ENCODE peak calls at places on chromosomes 6 and 20, in six cellular contexts. Y is GM06990, J is upper lobe of right lung, M is neural progenitor cell, I is endothelial cell, W is nephron progenitor cell. L is an unnamed sample.

GRCh38 chr6:105616521-105616920 is 213.6 kb upstream of the PREP start:
- DNase-seq in I (no peak), J (no peak), Y (no peak), M (no peak), W (no peak), L (peak)

GRCh38 chr6:82988904-82989303 is 76.7 kb downstream of the UBE3D start:
- DNase-seq in W (peak), J (no peak), I (no peak), Y (no peak), M (no peak), L (peak)

GRCh38 chr6:71733970-71734899 is 152.1 kb upstream of the RIMS1 start:
- DNase-seq in W (no peak), J (no peak), I (no peak), Y (no peak), M (no peak), L (no peak)

GRCh38 chr20:57061058-57061900 is 205.2 kb downstream of the BMP7 start:
- DNase-seq in Y (no peak), I (peak), M (peak), J (peak), W (peak), L (peak)

GRCh38 chr6:166952567-166953464 is 3.5 kb downstream of the RNASET2 start:
- DNase-seq in I (no peak), Y (no peak), W (no peak), J (no peak), M (no peak), L (no peak)

GRCh38 chr20:34274694-34275093 is 28.5 kb downstream of the AHCY start:
- DNase-seq in I (no peak), W (no peak), J (no peak), M (no peak), Y (no peak), L (no peak)

GRCh38 chr6:31763617-31763940 is 1.1 kb downstream of the SAPCD1 start:
- DNase-seq in M (peak), I (no peak), Y (no peak), J (no peak), W (no peak), L (no peak)

GRCh38 chr6:3729603-3730344 is 21.7 kb downstream of the PXDC1 start:
- DNase-seq in M (no peak), I (no peak), Y (no peak), W (no peak), J (no peak), L (no peak)

GRCh38 chr6:143744593-143745151 is 66.9 kb downstream of the PHACTR2 start:
- DNase-seq in Y (no peak), J (no peak), W (no peak), I (no peak), M (no peak), L (no peak)

GRCh38 chr6:68632620-68633195 is 2.4 kb upstream of the ADGRB3 start:
- DNase-seq in I (no peak), M (no peak), Y (no peak), W (no peak), J (no peak), L (no peak)

GRCh38 chr20:63639093-63639860 is 12.4 kb upstream of the GMEB2 start:
- DNase-seq in Y (no peak), M (no peak), J (no peak), W (no peak), I (no peak), L (no peak)

GRCh38 chr6:116928667-116929066 is 51.6 kb downstream of the RFX6 start:
- DNase-seq in M (no peak), I (no peak), J (no peak), W (no peak), Y (no peak), L (no peak)

GRCh38 chr6:30998785-30999184 is 11.5 kb upstream of the MUC22 start:
- DNase-seq in M (no peak), W (no peak), I (no peak), J (no peak), Y (no peak), L (peak)

GRCh38 chr20:63847374-63848002 is 13.8 kb upstream of the ABHD16B start:
- DNase-seq in M (peak), W (peak), J (no peak), I (peak), Y (no peak), L (peak)

GRCh38 chr6:73207221-73207837 is 18.0 kb downstream of the KHDC1L start:
- DNase-seq in Y (no peak), I (no peak), W (no peak), J (no peak), M (no peak), L (no peak)

GRCh38 chr6:99241905-99242534 is 107.5 kb downstream of the FAXC start:
- DNase-seq in I (peak), M (peak), Y (no peak), J (no peak), W (peak), L (peak)

GRCh38 chr6:168093071-168093505 is 14.1 kb upstream of the FRMD1 start:
- DNase-seq in W (no peak), M (no peak), Y (no peak), J (no peak), I (no peak), L (no peak)

GRCh38 chr6:138517635-138518034 is 18.3 kb upstream of the NHSL1 start:
- DNase-seq in I (peak), Y (peak), J (no peak), M (peak), W (no peak), L (peak)

GRCh38 chr20:54028276-54029011 is 42.0 kb downstream of the BCAS1 start:
- DNase-seq in I (no peak), W (no peak), M (no peak), J (no peak), Y (no peak), L (no peak)

GRCh38 chr20:48638546-48638945 is 189.3 kb downstream of the PREX1 start:
- DNase-seq in I (no peak), M (no peak), W (no peak), Y (no peak), J (no peak), L (peak)

GRCh38 chr20:16624106-16624505 is 50.9 kb upstream of the KIF16B start:
- DNase-seq in J (no peak), Y (no peak), W (no peak), M (no peak), I (no peak), L (no peak)

GRCh38 chr6:14791525-14791924 is 454.3 kb upstream of the JARID2 start:
- DNase-seq in Y (no peak), M (no peak), I (no peak), J (no peak), W (no peak), L (peak)

GRCh38 chr20:4769328-4769727 is 47.6 kb downstream of the PRND start:
- DNase-seq in I (no peak), W (no peak), J (no peak), M (no peak), Y (no peak), L (no peak)

GRCh38 chr6:154848580-154848979 is 115.4 kb downstream of the SCAF8 start:
- DNase-seq in Y (no peak), J (no peak), I (no peak), M (no peak), W (no peak), L (peak)

GRCh38 chr6:15800821-15801617 is 138.2 kb upstream of the DTNBP1 start:
- DNase-seq in J (no peak), M (no peak), W (no peak), I (no peak), Y (no peak), L (no peak)

GRCh38 chr6:152127429-152128165 is 320.1 kb downstream of the ESR1 start:
- DNase-seq in Y (no peak), W (no peak), M (no peak), I (no peak), J (no peak), L (no peak)

GRCh38 chr20:2386516-2387179 is 5.9 kb downstream of the TGM6 start:
- DNase-seq in Y (no peak), W (no peak), I (no peak), J (no peak), M (no peak), L (peak)

GRCh38 chr20:58019027-58019849 is 209.2 kb downstream of the ANKRD60 start:
- DNase-seq in M (no peak), J (no peak), Y (no peak), W (no peak), I (no peak), L (peak)

GRCh38 chr20:53581444-53582311 is 12.0 kb downstream of the ZNF217 start:
- DNase-seq in I (no peak), W (no peak), J (peak), M (no peak), Y (peak), L (no peak)

GRCh38 chr20:34110025-34111013 is 1.7 kb downstream of the EIF2S2 start:
- DNase-seq in M (no peak), I (no peak), W (no peak), J (no peak), Y (peak), L (peak)

GRCh38 chr20:11051146-11051545 is 377.3 kb upstream of the JAG1 start:
- DNase-seq in Y (no peak), W (no peak), M (no peak), J (no peak), I (no peak), L (no peak)

GRCh38 chr20:21505161-21505809 is 8.6 kb downstream of the NKX2-2 start:
- DNase-seq in Y (peak), M (peak), J (peak), W (peak), I (peak), L (peak)

GRCh38 chr6:120363429-120363828 is 970.9 kb downstream of the TBC1D32 start:
- DNase-seq in I (no peak), J (no peak), W (peak), Y (no peak), M (peak), L (no peak)

GRCh38 chr6:6808915-6809314 is 220.4 kb downstream of the LY86 start:
- DNase-seq in M (no peak), W (no peak), J (no peak), Y (no peak), I (no peak), L (no peak)

GRCh38 chr6:158232445-158233213 is 64.5 kb downstream of the GTF2H5 start:
- DNase-seq in I (peak), M (peak), J (peak), W (peak), Y (peak), L (peak)

GRCh38 chr6:52729594-52729993 is 33.7 kb downstream of the GSTA2 start:
- DNase-seq in I (no peak), J (no peak), M (no peak), W (no peak), Y (no peak), L (no peak)

GRCh38 chr6:92587521-92587920 is 831.8 kb downstream of the EPHA7 start:
- DNase-seq in Y (no peak), I (no peak), W (no peak), M (no peak), J (no peak), L (no peak)

GRCh38 chr6:92588126-92588525 is 831.2 kb downstream of the EPHA7 start:
- DNase-seq in Y (no peak), I (no peak), M (no peak), J (no peak), W (no peak), L (no peak)

GRCh38 chr6:92589970-92590369 is 829.4 kb downstream of the EPHA7 start:
- DNase-seq in Y (no peak), J (no peak), M (no peak), I (no peak), W (no peak), L (peak)

GRCh38 chr6:92586236-92586977 is 833.0 kb downstream of the EPHA7 start:
- DNase-seq in W (no peak), J (no peak), Y (no peak), I (no peak), M (peak), L (no peak)
- TF ChIP-seq CTCF in W (no peak), J (no peak), Y (no peak), I (no peak), M (no peak), L (no peak)

GRCh38 chr6:149961728-149962425 is 1.9 kb upstream of the ULBP1 start:
- DNase-seq in M (peak), I (peak), J (no peak), W (no peak), Y (no peak), L (no peak)
- TF ChIP-seq CTCF in M (peak), I (no peak), J (no peak), W (peak), Y (peak), L (no peak)

GRCh38 chr6:50936277-50936681 is 117.6 kb downstream of the TFAP2B start:
- DNase-seq in M (peak), W (no peak), I (no peak), J (no peak), Y (no peak), L (peak)
- TF ChIP-seq CTCF in M (no peak), W (no peak), I (no peak), J (no peak), Y (no peak), L (no peak)

GRCh38 chr6:12148841-12149240 is 136.7 kb downstream of the HIVEP1 start:
- DNase-seq in M (no peak), Y (no peak), J (no peak), W (no peak), I (no peak), L (peak)

GRCh38 chr6:12152023-12152960 is 137.9 kb upstream of the EDN1 start:
- DNase-seq in Y (no peak), W (no peak), J (no peak), M (no peak), I (no peak), L (no peak)

GRCh38 chr6:12149944-12150510 is 137.9 kb downstream of the HIVEP1 start:
- DNase-seq in Y (no peak), I (no peak), W (no peak), M (no peak), J (no peak), L (no peak)

GRCh38 chr6:12151433-12151820 is 138.7 kb upstream of the EDN1 start:
- DNase-seq in I (no peak), W (no peak), M (no peak), J (no peak), Y (no peak), L (no peak)

DNA sequence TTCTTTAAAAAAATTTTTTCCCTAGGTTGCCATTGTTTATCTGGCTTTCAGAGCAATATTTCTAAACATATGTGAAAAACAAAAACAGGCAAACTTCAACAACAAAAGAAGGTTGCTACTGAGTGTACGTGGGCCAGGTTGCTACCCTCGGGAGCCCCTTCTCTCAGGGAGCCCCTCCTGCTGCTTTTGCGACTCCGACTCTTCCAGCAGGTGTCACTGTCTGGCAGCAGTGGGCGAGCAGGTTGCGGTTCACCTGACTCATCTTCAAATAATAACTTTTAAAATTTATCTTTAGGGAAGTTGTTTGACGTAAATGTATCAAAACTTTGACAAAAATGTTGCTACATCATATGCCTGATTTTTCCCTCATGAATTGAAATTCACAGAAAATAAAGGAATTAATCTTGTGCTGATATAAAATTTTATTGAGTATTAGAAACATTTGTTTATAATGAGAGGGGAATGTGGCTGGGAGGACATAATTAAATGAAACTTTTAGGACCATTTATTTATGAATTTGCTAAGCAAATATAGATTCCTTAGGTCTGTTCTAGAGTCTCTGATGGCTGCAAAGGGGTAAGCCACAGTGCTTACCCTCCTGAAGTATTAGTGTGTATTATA is 138.8 kb downstream of the HIVEP1 start:
- DNase-seq in W (peak), I (peak), Y (no peak), M (peak), J (peak), L (peak)
- TF ChIP-seq CTCF in W (peak), I (peak), Y (peak), M (peak), J (peak), L (peak)

DNA sequence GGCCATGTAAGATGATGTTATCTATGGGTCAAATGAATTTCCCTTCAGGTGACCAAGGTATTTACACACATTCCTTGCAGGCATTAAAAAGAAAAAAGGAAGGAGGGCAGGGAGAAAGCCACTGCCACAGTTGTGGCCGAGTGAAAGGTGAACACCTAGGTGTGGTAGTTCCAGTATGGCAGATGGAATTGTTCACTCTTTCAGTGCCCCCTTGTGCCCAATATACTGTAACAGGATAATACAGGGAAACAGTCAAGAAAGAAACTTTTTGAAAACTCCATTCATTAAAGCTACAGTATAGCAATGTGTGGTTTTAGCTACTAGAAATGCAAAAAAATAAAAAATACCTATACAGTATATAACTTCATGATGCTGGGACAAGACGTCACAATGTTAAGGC is 52.1 kb downstream of the BMP2 start:
- DNase-seq in W (no peak), J (no peak), M (no peak), I (no peak), Y (no peak), L (peak)
- TF ChIP-seq CTCF in W (no peak), J (peak), M (peak), I (no peak), Y (no peak), L (peak)

DNA sequence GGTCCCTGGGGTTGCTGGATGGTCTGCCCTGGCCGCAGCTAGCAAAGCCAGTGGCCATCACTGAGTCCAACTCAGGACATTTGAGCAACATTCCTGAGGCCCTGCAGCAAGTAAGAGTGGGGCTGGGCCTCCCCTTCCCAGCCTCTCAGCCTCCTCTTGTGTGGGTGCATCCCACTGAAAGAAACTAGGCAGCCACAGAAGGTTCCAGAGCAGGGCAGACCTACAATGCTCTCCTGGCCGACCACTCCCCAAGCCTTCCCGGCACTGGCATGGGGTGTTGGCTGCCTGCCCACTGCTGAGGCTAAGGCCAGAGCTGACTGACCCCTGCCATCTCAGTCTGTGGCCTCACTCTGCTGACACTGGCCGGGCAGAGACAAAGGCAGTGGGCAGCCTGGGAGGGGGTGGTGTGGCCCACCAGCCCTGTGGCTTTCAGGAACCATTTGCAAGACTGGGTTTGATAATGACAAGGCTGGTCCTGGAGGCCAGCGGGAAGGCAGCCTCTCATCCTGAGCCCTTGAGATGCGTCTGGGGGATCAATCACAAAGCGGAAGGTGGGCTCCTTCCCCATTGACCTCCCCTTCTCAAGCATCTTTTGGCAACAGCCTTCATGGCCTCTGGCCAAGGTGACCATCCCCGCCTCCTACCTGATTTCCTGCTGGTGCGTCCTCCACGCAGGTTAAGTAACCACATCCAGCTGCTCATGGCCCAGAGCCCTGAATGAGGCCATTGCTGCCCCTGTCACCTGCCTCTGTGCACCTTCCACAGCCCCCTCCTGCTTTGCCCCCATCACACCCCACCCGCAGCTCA is 9.6 kb downstream of the DLGAP4 start:
- DNase-seq in J (peak), W (no peak), M (no peak), Y (no peak), I (no peak), L (no peak)
- TF ChIP-seq CTCF in J (no peak), W (no peak), M (no peak), Y (no peak), I (no peak), L (no peak)

GRCh38 chr20:32018269-32019155 is 8.3 kb downstream of the CCM2L start:
- DNase-seq in Y (no peak), J (peak), M (peak), W (peak), I (peak), L (no peak)

GRCh38 chr20:32021091-32021490 is 10.9 kb downstream of the CCM2L start:
- DNase-seq in Y (no peak), I (no peak), M (no peak), W (no peak), J (no peak), L (no peak)

GRCh38 chr20:32019563-32020463 is 9.6 kb downstream of the CCM2L start:
- DNase-seq in J (no peak), I (no peak), M (no peak), W (no peak), Y (no peak), L (no peak)

GRCh38 chr20:32019156-32019510 is 8.9 kb downstream of the CCM2L start:
- DNase-seq in Y (no peak), J (no peak), W (peak), M (peak), I (peak), L (no peak)

DNA sequence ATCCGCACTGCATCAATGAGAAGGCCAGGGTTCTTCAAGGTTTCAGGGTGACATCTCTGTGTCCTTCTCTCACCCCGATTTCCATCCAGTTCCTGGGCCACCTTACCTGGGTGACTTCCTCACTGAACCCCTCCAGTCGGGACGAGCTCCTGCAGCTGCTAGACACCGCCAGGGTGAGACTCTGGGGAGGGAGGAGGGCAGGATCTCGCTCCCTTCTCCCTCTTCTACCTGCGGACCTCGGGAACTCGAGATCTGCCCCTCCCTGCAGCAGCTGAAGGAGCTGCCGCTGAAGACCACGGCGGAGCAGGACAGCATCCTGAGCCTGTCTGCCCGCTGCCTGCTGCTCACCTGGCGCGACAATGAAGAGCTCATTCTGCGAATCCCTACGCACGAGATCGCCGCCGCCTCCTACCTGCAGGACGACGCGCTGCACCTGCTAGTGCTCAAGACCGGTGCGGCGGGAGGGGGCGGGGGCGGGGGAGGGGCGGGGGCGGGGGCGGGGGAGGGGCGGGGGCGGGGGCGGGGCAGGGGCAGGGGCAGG is 7.5 kb downstream of the CCM2L start:
- DNase-seq in I (no peak), Y (no peak), M (peak), W (peak), J (peak), L (no peak)
- TF ChIP-seq CTCF in I (peak), Y (peak), M (peak), W (no peak), J (peak), L (no peak)

GRCh38 chr6:111581957-111582356 is 23.7 kb downstream of the TRAF3IP2 start:
- DNase-seq in M (no peak), I (no peak), Y (no peak), W (no peak), J (no peak), L (no peak)

GRCh38 chr6:111580401-111580800 is 25.3 kb downstream of the TRAF3IP2 start:
- DNase-seq in W (no peak), J (no peak), I (no peak), M (no peak), Y (no peak), L (no peak)

GRCh38 chr6:111579816-111580215 is 25.9 kb downstream of the TRAF3IP2 start:
- DNase-seq in W (no peak), J (no peak), I (no peak), Y (no peak), M (no peak), L (no peak)

GRCh38 chr6:111583221-111583620 is 22.5 kb downstream of the TRAF3IP2 start:
- DNase-seq in M (no peak), J (no peak), I (no peak), Y (no peak), W (no peak), L (no peak)

GRCh38 chr6:111580826-111581505 is 24.7 kb downstream of the TRAF3IP2 start:
- DNase-seq in Y (no peak), W (no peak), J (no peak), I (no peak), M (no peak), L (no peak)
- TF ChIP-seq CTCF in Y (no peak), W (no peak), J (no peak), I (no peak), M (peak), L (peak)

L was measured in choroid plexus epithelial cell.